ENCODE peak calls at places on chromosome 4, in eight cellular contexts. F is CD4-positive, alpha-beta memory T cell; L is pancreas; O is adipocyte; T is lung; M is psoas muscle; Z is fibroblast of lung; U is A549. Y is an unnamed sample.

GRCh38 chr4:78057135-78057599 is at the start of gene FRAS1:
- DNase-seq in F (no peak), L (peak; percentile 73), O (peak; percentile 76), T (no peak), M (peak; percentile 19), Z (peak; percentile 47), U (peak; percentile 20), Y (peak; percentile 38)

GRCh38 chr4:38925492-38926418 is 58.1 kb downstream of the FAM114A1 start:
- DNase-seq in F (no peak), L (no peak), O (no peak), T (no peak), M (no peak), Z (no peak), U (no peak), Y (no peak)

GRCh38 chr4:108683479-108683878 is 33.1 kb downstream of the OSTC start:
- DNase-seq in F (no peak), L (no peak), O (peak; percentile 64), T (no peak), M (no peak), Z (peak; percentile 57), U (peak; percentile 27), Y (no peak)

GRCh38 chr4:151173751-151174325 is 74.4 kb downstream of the RPS3A start:
- DNase-seq in F (no peak), L (no peak), O (peak; percentile 83), T (peak; percentile 36), M (peak; percentile 64), Z (peak; percentile 8), U (no peak), Y (peak; percentile 13)

GRCh38 chr4:158996669-158997074 is 106.2 kb upstream of the RAPGEF2 start:
- DNase-seq in F (no peak), L (no peak), O (peak; percentile 93), T (no peak), M (no peak), Z (peak; percentile 98), U (peak; percentile 87), Y (peak; percentile 14)

GRCh38 chr4:94743838-94744237 is 13.9 kb upstream of the BMPR1B start:
- DNase-seq in F (no peak), L (no peak), O (peak; percentile 59), T (no peak), M (no peak), Z (no peak), U (no peak), Y (no peak)

GRCh38 chr4:10157478-10158354 is 41.1 kb upstream of the WDR1 start:
- DNase-seq in F (no peak), L (no peak), O (peak; percentile 75), T (peak; percentile 58), M (no peak), Z (peak; percentile 62), U (peak; percentile 67), Y (no peak)

GRCh38 chr4:4182835-4183568 is 43.7 kb downstream of the OTOP1 start:
- DNase-seq in F (no peak), L (no peak), O (peak; percentile 7), T (no peak), M (no peak), Z (no peak), U (peak; percentile 5), Y (no peak)

GRCh38 chr4:22897520-22898108 is 204.9 kb downstream of the GBA3 start:
- DNase-seq in F (no peak), L (no peak), O (peak; percentile 23), T (peak; percentile 29), M (no peak), Z (peak; percentile 9), U (peak; percentile 19), Y (no peak)

GRCh38 chr4:183987529-183987946 is 82.4 kb downstream of the STOX2 start:
- DNase-seq in F (no peak), L (no peak), O (no peak), T (peak; percentile 51), M (peak; percentile 66), Z (peak; percentile 91), U (peak; percentile 68), Y (peak; percentile 78)

GRCh38 chr4:29046166-29046565 is 1674.0 kb upstream of the PCDH7 start:
- DNase-seq in F (no peak), L (no peak), O (peak; percentile 52), T (no peak), M (no peak), Z (peak; percentile 47), U (no peak), Y (no peak)

GRCh38 chr4:123972031-123972430 is 575.4 kb downstream of the SPRY1 start:
- DNase-seq in F (no peak), L (no peak), O (no peak), T (no peak), M (no peak), Z (no peak), U (no peak), Y (no peak)

GRCh38 chr4:156781852-156782251 is 189.7 kb downstream of the PDGFC start:
- DNase-seq in F (no peak), L (no peak), O (no peak), T (no peak), M (no peak), Z (peak; percentile 75), U (peak; percentile 9), Y (no peak)

GRCh38 chr4:69749771-69750170 is 10.6 kb downstream of the SULT1B1 start:
- DNase-seq in F (no peak), L (no peak), O (peak; percentile 47), T (no peak), M (no peak), Z (peak; percentile 61), U (no peak), Y (no peak)

GRCh38 chr4:123198706-123199105 is 197.9 kb upstream of the SPRY1 start:
- DNase-seq in F (no peak), L (no peak), O (peak; percentile 7), T (no peak), M (no peak), Z (peak; percentile 47), U (no peak), Y (no peak)

GRCh38 chr4:8912506-8912905 is 40.9 kb upstream of the HMX1 start:
- DNase-seq in F (no peak), L (no peak), O (no peak), T (no peak), M (no peak), Z (no peak), U (no peak), Y (no peak)

GRCh38 chr4:156536661-156537060 is 434.9 kb downstream of the PDGFC start:
- DNase-seq in F (no peak), L (no peak), O (peak; percentile 19), T (no peak), M (no peak), Z (peak; percentile 72), U (no peak), Y (no peak)

GRCh38 chr4:2795558-2796260 is 2.8 kb downstream of the SH3BP2 start:
- DNase-seq in F (no peak), L (peak; percentile 81), O (no peak), T (no peak), M (peak; percentile 17), Z (no peak), U (no peak), Y (no peak)
- H3K4me1 ChIP-seq in F (peaks cover 58% of the 10 kb centered on the region), L (peaks cover 77% of the 10 kb centered on the region), O (peaks cover 41% of the 10 kb centered on the region), T (peaks cover 70% of the 10 kb centered on the region), M (peaks cover 26% of the 10 kb centered on the region), Z (peaks cover 31% of the 10 kb centered on the region), U (peaks cover 64% of the 10 kb centered on the region), Y (peaks cover 59% of the 10 kb centered on the region)

GRCh38 chr4:101339332-101339731 is 8.0 kb downstream of the PPP3CA start:
- DNase-seq in F (no peak), L (no peak), O (no peak), T (no peak), M (no peak), Z (no peak), U (no peak), Y (no peak)
- H3K4me1 ChIP-seq in F (peaks cover 74% of the 10 kb centered on the region), L (peaks cover 1% of the 10 kb centered on the region), O (peaks cover 24% of the 10 kb centered on the region), T (peaks cover 1% of the 10 kb centered on the region), M (peaks cover 46% of the 10 kb centered on the region), Z (no peaks in the 10 kb centered on the region), U (peaks cover 55% of the 10 kb centered on the region), Y (peaks cover 26% of the 10 kb centered on the region)

GRCh38 chr4:182916483-182917181 is 554 bp downstream of the DCTD start:
- DNase-seq in F (peak; percentile 51), L (no peak), O (peak; percentile 84), T (peak; percentile 59), M (peak; percentile 73), Z (peak; percentile 79), U (peak; percentile 47), Y (peak; percentile 72)

GRCh38 chr4:182914357-182914756 is 2.8 kb downstream of the DCTD start:
- DNase-seq in F (no peak), L (no peak), O (no peak), T (no peak), M (no peak), Z (no peak), U (no peak), Y (no peak)

GRCh38 chr4:182913621-182914020 is 3.6 kb downstream of the DCTD start:
- DNase-seq in F (no peak), L (no peak), O (no peak), T (no peak), M (no peak), Z (no peak), U (no peak), Y (no peak)

GRCh38 chr4:182917182-182918043 is at the start of gene DCTD:
- DNase-seq in F (peak; percentile 78), L (peak; percentile 90), O (peak; percentile 89), T (peak; percentile 75), M (peak; percentile 84), Z (peak; percentile 75), U (peak; percentile 52), Y (peak; percentile 84)

DNA sequence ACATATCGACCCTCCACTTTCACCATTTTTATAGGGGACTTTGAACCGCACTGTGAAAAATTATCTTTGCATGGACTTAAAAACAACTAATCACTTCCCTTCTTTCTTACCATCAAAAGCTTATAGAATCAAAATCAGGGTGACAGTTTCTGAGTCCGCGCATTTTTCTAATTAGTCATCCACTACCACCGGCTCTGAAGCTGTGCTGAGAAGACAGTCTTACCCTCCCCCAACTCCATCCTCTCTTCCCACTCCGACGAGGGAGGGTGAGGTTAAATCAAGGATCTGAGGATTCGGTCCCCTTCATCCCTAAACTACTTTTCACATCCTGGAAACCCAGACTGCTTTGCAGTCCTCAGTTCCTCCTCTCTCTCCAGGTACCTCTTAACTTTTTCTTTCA is 4.2 kb downstream of the DCTD start:
- DNase-seq in F (no peak), L (no peak), O (no peak), T (no peak), M (no peak), Z (no peak), U (no peak), Y (no peak)
- H3K4me1 ChIP-seq in F (peaks cover 13% of the 10 kb centered on the region), L (peaks cover 10% of the 10 kb centered on the region), O (peaks cover 11% of the 10 kb centered on the region), T (peaks cover 7% of the 10 kb centered on the region), M (peaks cover under 1% of the 10 kb centered on the region), Z (peaks cover 7% of the 10 kb centered on the region), U (peaks cover 6% of the 10 kb centered on the region), Y (peaks cover 5% of the 10 kb centered on the region)

GRCh38 chr4:42715807-42716482 is 59.0 kb upstream of the ATP8A1 start:
- DNase-seq in F (no peak), L (no peak), O (no peak), T (no peak), M (no peak), Z (no peak), U (no peak), Y (no peak)

GRCh38 chr4:42719257-42719656 is 62.4 kb upstream of the ATP8A1 start:
- DNase-seq in F (no peak), L (no peak), O (no peak), T (no peak), M (no peak), Z (no peak), U (no peak), Y (no peak)

GRCh38 chr4:42716996-42717395 is 60.1 kb upstream of the ATP8A1 start:
- DNase-seq in F (no peak), L (no peak), O (no peak), T (no peak), M (no peak), Z (no peak), U (no peak), Y (no peak)

GRCh38 chr4:42718336-42718735 is 61.4 kb upstream of the ATP8A1 start:
- DNase-seq in F (no peak), L (no peak), O (no peak), T (no peak), M (no peak), Z (no peak), U (no peak), Y (no peak)

GRCh38 chr4:42720514-42720913 is 63.6 kb upstream of the ATP8A1 start:
- DNase-seq in F (no peak), L (no peak), O (no peak), T (no peak), M (no peak), Z (no peak), U (no peak), Y (no peak)
- H3K4me1 ChIP-seq in F (no peaks in the 10 kb centered on the region), L (no peaks in the 10 kb centered on the region), O (no peaks in the 10 kb centered on the region), T (no peaks in the 10 kb centered on the region), M (no peaks in the 10 kb centered on the region), Z (no peaks in the 10 kb centered on the region), U (no peaks in the 10 kb centered on the region), Y (no peaks in the 10 kb centered on the region)